ENCODE peak calls at places on chromosomes 6 and 20, in six cellular contexts. P is IMR-90, F is neuronal stem cell, J is H1, B is trophoblast cell, E is mesenchymal stem cell. D is an unnamed sample.

GRCh38 chr6:105507811-105508210 is 104.9 kb upstream of the PREP start:
- DNase-seq in P (no peak), J (no peak), F (no peak), E (peak; percentile 13), B (no peak), D (no peak)

GRCh38 chr6:45256697-45257695 is 71.1 kb upstream of the RUNX2 start:
- DNase-seq in P (peak; percentile 4), B (peak; percentile 8), F (no peak), J (no peak), E (no peak), D (no peak)

GRCh38 chr20:20083796-20084195 is 31.5 kb downstream of the CFAP61 start:
- DNase-seq in P (peak; percentile 20), F (peak; percentile 21), B (peak; percentile 62), E (peak; percentile 43), J (no peak), D (no peak)

GRCh38 chr6:49202923-49203322 is 260.1 kb downstream of the MMUT start:
- DNase-seq in P (no peak), J (no peak), F (no peak), E (peak; percentile 4), B (no peak), D (no peak)

GRCh38 chr6:169539176-169539897 is 162.5 kb downstream of the WDR27 start:
- DNase-seq in J (no peak), E (no peak), F (no peak), B (no peak), P (peak; percentile 70), D (no peak)

GRCh38 chr20:13221673-13222318 is 722 bp downstream of the ISM1 start:
- DNase-seq in J (peak; percentile 82), B (peak; percentile 77), E (peak; percentile 59), F (peak; percentile 72), P (peak; percentile 43), D (peak; percentile 75)

GRCh38 chr6:107458687-107459282 is 579 bp downstream of the PDSS2 start:
- DNase-seq in J (no peak), P (peak; percentile 22), E (peak; percentile 61), F (no peak), B (peak; percentile 43), D (peak; percentile 43)

GRCh38 chr6:146923434-146923833 is 280.8 kb upstream of the STXBP5 start:
- DNase-seq in J (no peak), F (no peak), E (no peak), B (no peak), P (no peak), D (no peak)

GRCh38 chr20:55888655-55889054 is 116.7 kb downstream of the CBLN4 start:
- DNase-seq in J (no peak), P (no peak), F (no peak), B (no peak), E (no peak), D (no peak)

GRCh38 chr20:3811421-3812258 is 8.7 kb upstream of the AP5S1 start:
- DNase-seq in F (no peak), J (no peak), B (peak; percentile 87), E (peak; percentile 99), P (peak; percentile 99), D (no peak)

GRCh38 chr6:168043193-168043847 is 35.7 kb downstream of the FRMD1 start:
- DNase-seq in B (no peak), F (no peak), J (no peak), P (no peak), E (no peak), D (no peak)

GRCh38 chr20:36145877-36146707 is 8.4 kb upstream of the EPB41L1 start:
- DNase-seq in J (no peak), B (no peak), F (no peak), E (no peak), P (peak; percentile 44), D (no peak)

GRCh38 chr6:143556529-143556928 is 45.0 kb upstream of the FUCA2 start:
- DNase-seq in F (no peak), B (no peak), P (peak; percentile 95), J (peak; percentile 32), E (peak; percentile 60), D (no peak)

GRCh38 chr20:41142914-41143313 is 5.6 kb downstream of the PLCG1 start:
- DNase-seq in E (no peak), J (no peak), F (no peak), P (no peak), B (no peak), D (no peak)

GRCh38 chr6:150541587-150541986 is 58.1 kb upstream of the PLEKHG1 start:
- DNase-seq in E (no peak), F (no peak), J (no peak), B (no peak), P (no peak), D (no peak)

GRCh38 chr6:36028887-36029324 is 1.3 kb downstream of the MAPK14 start:
- DNase-seq in F (peak; percentile 29), J (no peak), B (peak; percentile 71), P (peak; percentile 77), E (peak; percentile 84), D (no peak)

GRCh38 chr6:53347921-53348435 is 772 bp downstream of the ELOVL5 start:
- DNase-seq in P (peak; percentile 52), F (peak; percentile 70), E (peak; percentile 84), J (peak; percentile 79), B (peak; percentile 57), D (peak; percentile 56)

GRCh38 chr20:40276291-40276690 is 412.7 kb downstream of the MAFB start:
- DNase-seq in E (no peak), B (no peak), J (no peak), P (no peak), F (no peak), D (peak; percentile 67)

GRCh38 chr6:41781302-41781711 is 725 bp downstream of the PRICKLE4 start:
- DNase-seq in E (no peak), F (no peak), B (no peak), P (no peak), J (peak; percentile 46), D (no peak)

GRCh38 chr6:106981901-106982300 is 7.4 kb upstream of the CD24 start:
- DNase-seq in P (no peak), B (no peak), F (no peak), E (no peak), J (no peak), D (no peak)

GRCh38 chr6:154474636-154475428 is 35.7 kb downstream of the CNKSR3 start:
- DNase-seq in E (peak; percentile 90), B (peak; percentile 50), P (peak; percentile 84), J (no peak), F (no peak), D (no peak)

GRCh38 chr6:34602318-34603111 is 46.4 kb upstream of the SPDEF start:
- DNase-seq in J (no peak), B (no peak), P (peak; percentile 28), F (no peak), E (peak; percentile 29), D (no peak)

DNA sequence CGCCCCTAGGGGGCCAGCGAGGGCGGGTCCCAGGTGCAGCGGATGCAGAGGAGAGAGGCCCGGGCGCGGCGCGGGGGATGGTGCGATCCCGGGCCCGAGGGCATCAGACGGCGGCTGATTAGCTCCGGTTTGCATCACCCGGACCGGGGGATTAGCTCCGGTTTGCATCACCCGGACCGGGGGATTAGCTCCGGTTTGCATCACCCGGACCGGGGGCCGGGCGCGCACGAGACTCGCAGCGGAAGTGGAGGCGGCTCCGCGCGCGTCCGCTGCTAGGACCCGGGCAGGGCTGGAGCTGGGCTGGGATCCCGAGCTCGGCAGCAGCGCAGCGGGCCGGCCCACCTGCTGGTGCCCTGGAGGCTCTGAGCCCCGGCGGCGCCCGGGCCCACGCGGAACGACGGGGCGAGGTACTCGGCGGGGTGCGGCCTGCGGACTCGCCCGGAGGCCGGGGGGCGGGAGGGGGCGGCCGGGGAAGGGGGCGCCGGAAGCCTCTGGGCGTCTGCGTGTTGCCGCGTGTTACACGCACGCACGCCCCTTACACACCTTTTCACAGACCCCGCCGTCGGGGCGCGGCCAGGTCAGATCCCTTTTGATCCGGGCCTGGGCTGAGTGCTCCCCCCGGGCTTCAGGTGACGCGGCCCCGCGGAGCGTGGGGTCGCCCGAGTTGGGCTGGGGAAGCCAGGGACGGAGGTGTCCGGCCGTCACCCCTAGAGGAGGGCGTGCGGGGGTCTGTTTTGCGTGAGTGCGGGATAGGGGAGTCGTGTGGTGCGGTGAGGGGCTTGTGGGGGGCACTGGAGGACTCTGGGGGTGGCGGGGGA is 412 bp downstream of the TRIB3 start:
- DNase-seq in B (peak; percentile 69), P (peak; percentile 57), J (peak; percentile 86), F (peak; percentile 48), E (peak; percentile 73), D (peak; percentile 78)
- H2BK120ac ChIP-seq in B (peak overlapping the region; percentile 76), P (peak overlapping the region; percentile 90), J (no peak overlapping the region), F (peak overlapping the region; percentile 84), E (peak overlapping the region; percentile 92), D (peak overlapping the region; percentile 67)

DNA sequence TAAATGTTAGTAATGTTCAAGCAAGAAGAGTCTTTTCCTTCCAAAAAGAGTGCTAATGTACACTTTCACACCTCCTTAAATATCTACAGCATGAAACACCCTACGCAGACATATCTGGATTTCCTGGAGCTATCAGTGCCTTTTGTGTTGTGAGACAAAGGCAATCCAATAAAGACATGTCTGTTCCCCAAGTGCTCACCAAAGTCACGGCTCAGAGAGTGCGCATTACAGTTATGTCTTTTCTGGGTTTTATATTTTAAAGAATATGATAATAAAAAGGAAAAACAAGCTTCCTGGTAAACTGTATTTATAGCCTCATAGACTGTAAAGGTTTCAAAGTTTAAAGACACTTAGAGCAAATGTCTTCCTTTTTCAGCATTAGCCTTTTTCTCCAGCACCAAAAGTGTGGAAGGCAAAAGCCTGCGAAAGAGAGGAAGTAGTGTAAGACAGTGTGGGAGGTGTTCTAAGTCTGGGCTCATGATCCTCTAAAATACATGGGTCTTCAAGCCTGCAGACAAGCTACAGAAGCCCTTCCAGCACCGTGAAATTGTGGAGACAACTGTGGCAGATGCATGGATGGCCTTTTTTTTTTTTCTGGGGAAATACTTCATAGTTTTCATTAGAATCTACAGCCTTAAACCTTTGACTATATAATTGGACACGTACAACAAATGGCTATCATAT is 135.0 kb upstream of the SLC35B3 start:
- DNase-seq in J (no peak), P (no peak), E (no peak), F (no peak), B (no peak), D (no peak)
- H3K18ac ChIP-seq in J (no peak overlapping the region), P (no peak overlapping the region), E (no peak overlapping the region), F (no peak overlapping the region), B (no peak overlapping the region), D (no peak overlapping the region)

GRCh38 chr6:134289204-134289575 is 28.7 kb downstream of the SGK1 start:
- DNase-seq in P (peak; percentile 54), J (no peak), B (no peak), F (no peak), E (no peak), D (no peak)
- H2AFZ ChIP-seq in P (no peak overlapping the region), J (no peak overlapping the region), B (no peak overlapping the region), F (no peak overlapping the region), E (no peak overlapping the region), D (no peak overlapping the region)

GRCh38 chr20:38120625-38120988 is 44.5 kb downstream of the TGM2 start:
- DNase-seq in E (no peak), F (no peak), P (no peak), J (no peak), B (no peak), D (no peak)
- H2BK120ac ChIP-seq in E (peak overlapping the region; percentile 91), F (no peak overlapping the region), P (peak overlapping the region; percentile 61), J (no peak overlapping the region), B (peak overlapping the region; percentile 97), D (no peak overlapping the region)

GRCh38 chr20:53918010-53918311 is 152.4 kb downstream of the BCAS1 start:
- DNase-seq in J (no peak), E (no peak), F (no peak), B (no peak), P (no peak), D (no peak)
- H3K18ac ChIP-seq in J (no peak overlapping the region), E (no peak overlapping the region), F (no peak overlapping the region), B (no peak overlapping the region), P (peak overlapping the region; percentile 61), D (no peak overlapping the region)

D was measured in H9.